ENCODE peak calls at places on chromosomes 16 and 17, in four cellular contexts. Q is H9; R is CD8-positive, alpha-beta T cell; P is IMR-90. J is an unnamed sample.

GRCh38 chr16:1347962-1348361 is 3.7 kb downstream of the TSR3 start:
- DNase-seq in Q (no peak), R (no peak), P (no peak), J (no peak)

GRCh38 chr17:58995247-58995940 is 111.3 kb downstream of the TRIM37 start:
- DNase-seq in Q (no peak), R (no peak), P (peak; percentile 67), J (no peak)

GRCh38 chr16:25026621-25027020 is 11.5 kb upstream of the ARHGAP17 start:
- DNase-seq in Q (no peak), R (no peak), P (no peak), J (no peak)

GRCh38 chr17:75707096-75707720 is 14.1 kb upstream of the ITGB4 start:
- DNase-seq in Q (no peak), R (no peak), P (no peak), J (no peak)

GRCh38 chr16:53844796-53845195 is 140.8 kb downstream of the FTO start:
- DNase-seq in Q (no peak), R (no peak), P (no peak), J (no peak)

GRCh38 chr17:46782250-46782953 is 36.1 kb downstream of the WNT3 start:
- DNase-seq in Q (peak; percentile 80), R (no peak), P (no peak), J (no peak)

GRCh38 chr16:19486744-19487325 is 35.1 kb downstream of the GDE1 start:
- DNase-seq in Q (no peak), R (no peak), P (no peak), J (no peak)

GRCh38 chr17:80981062-80981902 is 10.4 kb upstream of the CHMP6 start:
- DNase-seq in Q (peak; percentile 81), R (peak; percentile 38), P (no peak), J (peak; percentile 21)

GRCh38 chr17:977163-977562 is 2.4 kb downstream of the NXN start:
- DNase-seq in Q (no peak), R (no peak), P (peak; percentile 54), J (no peak)

GRCh38 chr17:61002316-61002736 is 324.7 kb downstream of the BCAS3 start:
- DNase-seq in Q (no peak), R (no peak), P (peak; percentile 79), J (peak; percentile 8)

GRCh38 chr17:44095647-44096496 is 25.3 kb downstream of the G6PC3 start:
- DNase-seq in Q (peak; percentile 98), R (no peak), P (peak; percentile 93), J (no peak)

GRCh38 chr17:45688820-45689219 is 95.3 kb upstream of the CRHR1 start:
- DNase-seq in Q (no peak), R (no peak), P (no peak), J (no peak)

GRCh38 chr16:47780213-47780612 is 319.1 kb downstream of the PHKB start:
- DNase-seq in Q (no peak), R (no peak), P (no peak), J (no peak)

GRCh38 chr16:72908362-72908838 is 139.5 kb downstream of the ZFHX3 start:
- DNase-seq in Q (no peak), R (no peak), P (no peak), J (no peak)

GRCh38 chr16:78503501-78504110 is 404.2 kb downstream of the WWOX start:
- DNase-seq in Q (no peak), R (peak; percentile 32), P (peak; percentile 11), J (peak; percentile 52)

GRCh38 chr17:36934144-36934758 is 3.0 kb upstream of the LHX1 start:
- DNase-seq in Q (peak; percentile 72), R (no peak), P (no peak), J (no peak)

GRCh38 chr17:4319221-4319620 is 47.3 kb downstream of the UBE2G1 start:
- DNase-seq in Q (no peak), R (no peak), P (no peak), J (no peak)

GRCh38 chr17:77696720-77697460 is 261.6 kb upstream of the TNRC6C start:
- DNase-seq in Q (peak; percentile 76), R (no peak), P (no peak), J (no peak)

GRCh38 chr16:69131749-69132423 is 502 bp downstream of the CHTF8 start:
- DNase-seq in Q (peak; percentile 76), R (peak; percentile 65), P (peak; percentile 81), J (peak; percentile 61)

GRCh38 chr17:43789482-43789881 is 9.2 kb downstream of the CFAP97D1 start:
- DNase-seq in Q (no peak), R (no peak), P (no peak), J (no peak)

GRCh38 chr17:50206604-50207293 is 5.3 kb upstream of the COL1A1 start:
- DNase-seq in Q (peak; percentile 91), R (no peak), P (peak; percentile 66), J (no peak)

GRCh38 chr17:27294689-27295630 is 1.0 kb downstream of the WSB1 start:
- DNase-seq in Q (peak; percentile 48), R (peak; percentile 47), P (peak; percentile 83), J (peak; percentile 58)

DNA sequence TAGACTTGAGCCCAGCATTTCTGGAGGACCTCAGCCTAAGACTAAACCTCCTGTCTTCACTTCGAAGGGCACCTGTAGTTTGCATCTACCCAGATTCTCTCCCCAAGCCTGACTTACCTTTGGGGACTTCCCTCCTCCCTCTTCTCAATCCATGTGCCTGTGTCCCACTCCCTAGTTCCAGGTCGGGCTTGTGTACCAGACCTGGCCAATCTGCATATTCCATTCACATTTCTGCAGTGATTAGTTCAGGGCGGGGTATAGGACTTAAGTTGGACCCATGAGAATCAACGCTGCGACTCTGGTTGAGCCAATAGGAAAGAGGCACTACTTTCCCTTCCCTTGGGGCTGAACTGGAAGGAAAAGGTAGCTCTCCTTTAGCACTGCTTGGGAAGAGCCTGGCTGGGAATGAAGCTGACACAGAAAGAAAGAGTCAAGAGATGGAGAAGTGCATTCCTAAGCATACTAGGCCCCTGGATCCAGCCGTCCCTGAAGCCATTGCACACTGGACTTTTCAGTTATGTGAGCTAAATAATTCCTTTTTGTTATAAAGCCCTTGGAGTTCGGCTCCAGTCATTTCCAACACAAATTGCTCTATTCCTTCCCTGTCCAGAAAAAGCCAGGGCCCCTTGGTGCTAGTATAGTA is 2.5 kb downstream of the TRADD start:
- DNase-seq in Q (no peak), R (no peak), P (no peak), J (no peak)
- H3K27ac ChIP-seq in Q (no peak overlapping the region), R (no peak overlapping the region), P (no peak overlapping the region), J (peak overlapping the region; percentile 55)

GRCh38 chr16:85460983-85461813 is 151.9 kb upstream of the GSE1 start:
- DNase-seq in Q (no peak), R (no peak), P (peak; percentile 56), J (no peak)

GRCh38 chr16:85460252-85460982 is 152.7 kb upstream of the GSE1 start:
- DNase-seq in Q (no peak), R (no peak), P (no peak), J (no peak)

GRCh38 chr16:85458952-85459351 is 154.2 kb upstream of the GSE1 start:
- DNase-seq in Q (no peak), R (no peak), P (no peak), J (no peak)

GRCh38 chr16:85461814-85462404 is 151.2 kb upstream of the GSE1 start:
- DNase-seq in Q (peak; percentile 82), R (no peak), P (peak; percentile 50), J (no peak)

DNA sequence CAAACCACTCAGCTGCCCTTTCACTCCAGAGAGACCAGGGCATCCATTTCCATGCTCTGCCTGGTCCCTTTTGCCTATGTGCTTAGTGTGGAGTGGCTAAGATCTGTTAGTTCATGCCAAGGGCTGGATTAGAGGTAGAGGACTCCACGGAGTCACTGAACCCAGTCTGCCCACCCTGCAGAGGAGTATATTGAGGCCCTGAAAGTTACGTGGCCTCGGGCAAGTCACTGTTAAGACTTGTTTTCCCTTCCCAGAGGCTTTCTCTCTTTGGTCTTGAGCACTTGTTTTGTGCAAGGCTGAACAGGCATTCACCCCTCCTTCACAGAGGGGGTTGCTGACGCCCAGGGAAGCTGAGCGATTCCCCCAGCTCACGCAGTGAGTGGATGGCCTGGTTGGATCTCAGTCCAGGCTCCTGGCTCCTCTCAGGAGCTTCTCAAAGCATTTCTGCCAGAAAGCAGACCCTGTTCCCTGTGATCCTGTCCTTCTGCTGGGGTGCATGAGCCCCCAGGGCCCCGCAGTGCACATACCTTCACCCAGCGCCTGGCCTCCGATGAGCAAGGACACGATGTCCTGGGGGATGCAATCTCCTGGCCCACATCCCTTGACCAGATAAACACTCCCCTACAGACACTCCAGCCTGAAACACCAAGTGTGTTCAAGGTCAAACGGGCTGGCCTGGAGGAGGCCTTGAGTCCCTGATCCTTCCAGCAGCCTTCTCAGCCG is 153.4 kb upstream of the GSE1 start:
- DNase-seq in Q (no peak), R (no peak), P (no peak), J (no peak)
- H3K27me3 ChIP-seq in Q (peaks cover 4% of the 10 kb centered on the region), R (no peaks in the 10 kb centered on the region), P (no peaks in the 10 kb centered on the region), J (peaks cover 19% of the 10 kb centered on the region)

GRCh38 chr17:38916771-38917170 is 8.6 kb upstream of the LASP1NB start:
- DNase-seq in Q (no peak), R (no peak), P (no peak), J (no peak)

GRCh38 chr17:38912221-38912813 is 13.1 kb upstream of the LASP1NB start:
- DNase-seq in Q (peak; percentile 27), R (no peak), P (no peak), J (no peak)

GRCh38 chr17:38915639-38915995 is 9.8 kb upstream of the LASP1NB start:
- DNase-seq in Q (no peak), R (no peak), P (no peak), J (no peak)

GRCh38 chr17:38917259-38917658 is 8.2 kb upstream of the LASP1NB start:
- DNase-seq in Q (no peak), R (no peak), P (no peak), J (no peak)

DNA sequence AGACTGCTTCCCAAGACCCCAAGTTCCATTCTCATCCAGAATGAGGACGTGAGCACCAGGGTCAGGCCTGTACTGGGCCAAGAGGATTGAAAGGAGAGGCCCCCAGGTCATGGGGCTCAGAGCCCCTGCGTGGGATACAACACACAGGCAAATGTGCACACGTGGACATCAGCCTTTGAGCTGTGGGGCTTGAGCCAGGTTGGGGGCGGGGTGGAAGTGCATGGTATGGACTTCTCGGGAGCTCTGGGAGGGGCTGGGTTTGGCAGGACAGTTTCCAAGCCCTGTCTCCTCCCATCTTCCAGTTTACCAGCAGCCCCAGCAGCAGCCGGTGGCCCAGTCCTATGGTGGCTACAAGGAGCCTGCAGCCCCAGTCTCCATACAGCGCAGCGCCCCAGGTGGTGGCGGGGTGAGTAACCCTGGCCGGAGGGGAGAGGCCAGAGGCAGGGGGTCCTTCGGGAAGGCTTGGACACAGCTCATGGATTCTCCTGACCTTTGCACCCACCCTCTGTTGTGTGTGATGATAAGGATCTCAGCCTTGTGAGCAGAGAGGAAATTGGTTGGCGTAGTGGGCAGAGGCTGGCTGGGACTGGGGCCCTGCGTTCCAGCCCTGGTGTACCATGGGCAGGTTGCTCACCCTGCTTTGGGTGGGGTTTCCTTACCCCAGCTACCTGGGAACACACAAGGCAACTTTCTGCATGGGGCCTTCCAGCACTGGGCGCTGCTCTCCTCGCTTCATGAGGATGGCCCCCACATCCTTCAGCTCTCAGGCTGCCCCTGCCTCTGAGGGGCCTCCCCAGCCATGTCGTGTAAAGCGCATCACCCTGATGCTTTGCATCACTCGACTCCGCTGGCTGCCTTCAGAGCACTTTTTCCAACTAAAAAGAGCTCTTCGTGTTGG is 10.4 kb upstream of the LASP1NB start:
- DNase-seq in Q (peak; percentile 74), R (no peak), P (no peak), J (no peak)
- H3K27ac ChIP-seq in Q (no peak overlapping the region), R (no peak overlapping the region), P (no peak overlapping the region), J (no peak overlapping the region)

GRCh38 chr17:48389903-48390302 is 40.1 kb downstream of the SKAP1 start:
- DNase-seq in Q (no peak), R (no peak), P (no peak), J (no peak)
- H3K27me3 ChIP-seq in Q (no peaks in the 10 kb centered on the region), R (no peaks in the 10 kb centered on the region), P (peaks cover 50% of the 10 kb centered on the region), J (no peaks in the 10 kb centered on the region)